ENCODE peak calls at places on chromosomes 7 and 10, in six cellular contexts. K is NT2/D1; I is CD8-positive, alpha-beta T cell; N is AG04450; V is MM.1S; L is tibial artery. G is an unnamed sample.

GRCh38 chr7:148303295-148304013 is 287.1 kb upstream of the C7orf33 start:
- DNase-seq in I (no peak), V (peak; percentile 40), K (no peak), L (peak; percentile 77), N (no peak), G (no peak)

GRCh38 chr10:94630017-94630688 is 53.4 kb upstream of the CYP2C18 start:
- DNase-seq in V (peak; percentile 45), L (no peak), K (no peak), I (no peak), N (peak; percentile 1), G (no peak)

GRCh38 chr10:47451275-47451997 is 32.5 kb downstream of the ANXA8 start:
- DNase-seq in K (no peak), V (no peak), I (no peak), N (no peak), L (no peak), G (no peak)

GRCh38 chr10:24882047-24882698 is 70.2 kb downstream of the PRTFDC1 start:
- DNase-seq in I (peak; percentile 74), V (no peak), L (no peak), K (no peak), N (no peak), G (peak; percentile 38)

GRCh38 chr10:80596391-80597257 is 58.9 kb downstream of the SH2D4B start:
- DNase-seq in L (no peak), K (peak; percentile 25), V (peak; percentile 39), I (no peak), N (peak; percentile 4), G (no peak)

GRCh38 chr10:5553400-5554170 is 28.8 kb downstream of the CALML3 start:
- DNase-seq in I (no peak), L (peak; percentile 75), K (no peak), V (no peak), N (no peak), G (peak; percentile 27)

GRCh38 chr7:101705327-101705726 is 76.2 kb upstream of the MYL10 start:
- DNase-seq in N (no peak), V (no peak), I (no peak), K (no peak), L (no peak), G (no peak)

GRCh38 chr10:35355971-35356724 is 19.8 kb downstream of the CCNY start:
- DNase-seq in V (peak; percentile 54), K (no peak), L (no peak), N (no peak), I (no peak), G (no peak)

GRCh38 chr7:123660514-123661354 is 5.1 kb downstream of the LMOD2 start:
- DNase-seq in V (no peak), K (no peak), N (no peak), L (no peak), I (no peak), G (no peak)

GRCh38 chr10:124156524-124157225 is 63.3 kb upstream of the CHST15 start:
- DNase-seq in L (peak; percentile 72), N (no peak), I (no peak), V (no peak), K (no peak), G (no peak)

GRCh38 chr10:15571570-15571969 is 148.2 kb downstream of the ITGA8 start:
- DNase-seq in L (no peak), N (peak; percentile 57), K (no peak), V (no peak), I (no peak), G (no peak)

GRCh38 chr7:44990520-44991023 is 9.4 kb upstream of the CCM2 start:
- DNase-seq in L (no peak), V (no peak), N (peak; percentile 29), K (no peak), I (no peak), G (no peak)

GRCh38 chr7:1061180-1061579 is 16.8 kb downstream of the GPR146 start:
- DNase-seq in L (no peak), K (no peak), V (no peak), N (no peak), I (no peak), G (peak; percentile 74)

GRCh38 chr10:100723769-100724530 is 21.4 kb upstream of the PAX2 start:
- DNase-seq in N (no peak), K (no peak), I (no peak), V (no peak), L (no peak), G (no peak)

GRCh38 chr10:59000162-59000825 is 176.1 kb upstream of the PHYHIPL start:
- DNase-seq in N (no peak), K (no peak), L (no peak), V (no peak), I (no peak), G (no peak)

GRCh38 chr10:69180525-69181204 is 631 bp downstream of the SUPV3L1 start:
- DNase-seq in K (no peak), L (no peak), V (no peak), I (peak; percentile 71), N (no peak), G (peak; percentile 84)

GRCh38 chr7:134632937-134633540 is 13.6 kb upstream of the BPGM start:
- DNase-seq in I (peak; percentile 47), K (peak; percentile 27), V (peak; percentile 31), L (no peak), N (no peak), G (no peak)

GRCh38 chr7:116864084-116864483 is 1.7 kb downstream of the CAPZA2 start:
- DNase-seq in N (no peak), V (no peak), K (no peak), L (no peak), I (no peak), G (no peak)

GRCh38 chr10:48610585-48611093 is 5.8 kb upstream of the ARHGAP22 start:
- DNase-seq in L (no peak), K (no peak), V (no peak), N (no peak), I (no peak), G (no peak)

GRCh38 chr10:127921751-127922140 is 14.8 kb downstream of the PTPRE start:
- DNase-seq in V (no peak), K (no peak), L (no peak), N (no peak), I (no peak), G (no peak)

GRCh38 chr10:119326167-119326566 is 118.8 kb downstream of the GRK5 start:
- DNase-seq in L (no peak), V (no peak), K (no peak), I (no peak), N (no peak), G (no peak)

DNA sequence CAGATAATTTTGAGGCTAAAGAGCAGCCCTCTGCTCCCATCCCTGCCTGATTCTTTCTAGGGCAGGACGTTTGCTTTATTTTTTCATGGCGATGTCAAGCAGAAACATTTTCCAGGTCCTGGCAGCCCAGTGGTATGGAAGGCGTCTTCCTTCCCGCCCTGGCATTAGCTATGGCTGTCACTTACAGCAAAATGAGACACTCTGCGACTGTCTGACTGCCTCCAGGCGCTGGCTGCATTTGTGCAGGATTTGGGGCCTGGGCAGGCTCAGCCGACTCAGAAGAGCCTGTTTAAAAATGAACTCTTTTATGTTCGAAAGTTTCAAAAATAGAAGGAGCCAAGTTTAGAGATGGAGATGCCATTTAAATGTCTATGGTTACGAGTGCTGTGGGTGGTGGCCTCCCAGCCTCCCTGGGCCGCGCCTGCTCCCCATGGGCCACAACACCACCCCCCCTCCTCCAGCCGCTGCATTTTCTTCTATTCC is 54.8 kb upstream of the TNS3 start:
- DNase-seq in N (no peak), L (peak; percentile 75), K (no peak), I (no peak), V (no peak), G (no peak)
- H3K4me3 ChIP-seq in N (no peak overlapping the region), L (no peak overlapping the region), K (no peak overlapping the region), I (no peak overlapping the region), V (no peak overlapping the region), G (no peak overlapping the region)

DNA sequence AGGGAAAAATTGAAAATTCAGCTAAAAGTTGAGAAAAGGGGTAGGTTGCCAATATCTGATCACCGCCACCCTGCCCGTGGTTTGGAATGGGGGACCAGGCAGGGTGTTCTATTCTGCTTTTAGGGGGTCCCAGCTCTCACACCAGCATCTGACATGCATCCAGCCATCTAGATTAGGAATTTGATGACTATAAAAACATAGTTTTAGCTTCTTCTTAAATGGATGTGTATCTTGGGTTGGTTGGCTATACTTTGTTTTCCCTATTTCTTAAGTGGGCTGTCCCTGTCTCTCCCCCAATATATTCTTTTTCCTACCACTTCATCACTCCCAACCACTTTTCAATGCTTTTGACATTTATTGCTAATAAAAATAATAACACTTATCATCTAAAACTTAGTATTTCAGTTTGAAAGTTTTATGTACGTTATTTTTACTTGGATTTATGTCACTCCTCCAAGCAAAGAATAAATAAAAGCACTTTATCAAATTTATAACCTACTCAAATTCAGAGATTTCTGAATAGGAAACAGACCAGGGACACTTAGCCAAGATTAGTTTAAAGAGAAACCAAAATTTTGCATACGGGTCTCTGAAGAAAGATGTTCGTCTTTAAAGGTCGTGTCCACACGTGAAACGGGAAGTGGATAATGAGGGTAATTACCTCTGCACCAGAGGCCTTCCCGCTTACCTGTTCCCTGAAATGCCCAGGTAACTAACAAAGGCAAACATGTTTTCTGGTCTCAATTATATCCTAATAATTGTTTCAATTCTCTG is 233.3 kb upstream of the AUTS2 start:
- DNase-seq in V (no peak), K (no peak), L (no peak), N (no peak), I (no peak), G (no peak)
- H3K4me3 ChIP-seq in V (no peak overlapping the region), K (no peak overlapping the region), L (no peak overlapping the region), N (no peak overlapping the region), I (no peak overlapping the region), G (no peak overlapping the region)

GRCh38 chr10:62045765-62046521 is 144.4 kb downstream of the ARID5B start:
- DNase-seq in K (no peak), N (peak; percentile 73), L (no peak), V (peak; percentile 16), I (no peak), G (no peak)

GRCh38 chr10:62040896-62041295 is 139.4 kb downstream of the ARID5B start:
- DNase-seq in V (no peak), K (no peak), L (no peak), N (no peak), I (no peak), G (no peak)

GRCh38 chr10:62046522-62047239 is 145.2 kb downstream of the ARID5B start:
- DNase-seq in K (no peak), N (no peak), L (no peak), I (no peak), V (peak; percentile 86), G (no peak)

GRCh38 chr10:62044569-62044968 is 143.1 kb downstream of the ARID5B start:
- DNase-seq in K (no peak), I (no peak), L (no peak), V (peak; percentile 10), N (no peak), G (no peak)

GRCh38 chr10:62043493-62043938 is 142.0 kb downstream of the ARID5B start:
- DNase-seq in K (no peak), N (no peak), V (no peak), I (no peak), L (no peak), G (no peak)
- H3K4me3 ChIP-seq in K (no peak overlapping the region), N (no peak overlapping the region), V (no peak overlapping the region), I (no peak overlapping the region), L (no peak overlapping the region), G (no peak overlapping the region)

DNA sequence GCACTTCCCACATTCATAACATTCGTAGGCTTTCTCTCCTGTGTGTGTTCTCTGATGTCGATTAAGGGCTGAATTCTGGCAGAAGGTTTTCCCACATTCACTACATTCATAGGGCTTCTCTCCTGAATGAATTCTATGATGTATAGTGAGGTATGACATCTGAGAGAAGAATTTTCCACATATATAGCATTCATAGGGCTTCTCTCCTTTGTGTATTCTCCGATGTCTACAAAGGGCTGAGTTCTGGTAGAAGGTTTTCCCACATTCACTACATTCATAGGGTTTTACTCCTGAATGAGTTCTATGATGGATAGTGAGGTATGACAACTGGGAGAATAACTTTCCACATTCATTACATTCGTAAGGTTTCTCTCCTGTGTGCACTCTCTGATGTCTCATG is 15.6 kb downstream of the ZNF12 start:
- DNase-seq in K (no peak), I (no peak), L (no peak), N (no peak), V (no peak), G (no peak)
- H3K4me3 ChIP-seq in K (no peak overlapping the region), I (no peak overlapping the region), L (no peak overlapping the region), N (no peak overlapping the region), V (no peak overlapping the region), G (no peak overlapping the region)